ENCODE peak calls at places on chromosome 1, in six cellular contexts. One of them, this sample, is unnamed.
A peak's percentile ranks its signal among the peaks of the same experiment; 100 is the strongest.

GRCh38 chr1:3128431-3129132 is 59.6 kb downstream of the PRDM16 start:
- DNase-seq in transverse colon: no peak
- DNase-seq in astrocyte: no peak
- DNase-seq in hypothalamus: no peak
- DNase-seq in myocyte: no peak
- DNase-seq in DMS153: no peak
- DNase-seq in this sample: no peak

GRCh38 chr1:119968068-119968492 is 71.8 kb upstream of the ADAM30 start:
- DNase-seq in hypothalamus: no peak
- DNase-seq in DMS153: peak; percentile 35
- DNase-seq in transverse colon: peak; percentile 80
- DNase-seq in myocyte: peak; percentile 83
- DNase-seq in astrocyte: no peak
- DNase-seq in this sample: no peak

GRCh38 chr1:167650266-167651160 is 20.5 kb downstream of the RCSD1 start:
- DNase-seq in DMS153: no peak
- DNase-seq in hypothalamus: no peak
- DNase-seq in transverse colon: no peak
- DNase-seq in astrocyte: no peak
- DNase-seq in myocyte: peak; percentile 90
- DNase-seq in this sample: no peak

GRCh38 chr1:174032823-174033222 is 10.7 kb upstream of the RC3H1 start:
- DNase-seq in astrocyte: no peak
- DNase-seq in transverse colon: no peak
- DNase-seq in hypothalamus: no peak
- DNase-seq in DMS153: no peak
- DNase-seq in myocyte: no peak
- DNase-seq in this sample: no peak

GRCh38 chr1:9453375-9454093 is 85.7 kb upstream of the SLC25A33 start:
- DNase-seq in astrocyte: no peak
- DNase-seq in myocyte: no peak
- DNase-seq in transverse colon: no peak
- DNase-seq in hypothalamus: no peak
- DNase-seq in DMS153: no peak
- DNase-seq in this sample: no peak

GRCh38 chr1:3511856-3512255 is 57.4 kb downstream of the ARHGEF16 start:
- DNase-seq in transverse colon: no peak
- DNase-seq in DMS153: no peak
- DNase-seq in myocyte: no peak
- DNase-seq in astrocyte: no peak
- DNase-seq in hypothalamus: no peak
- DNase-seq in this sample: no peak

GRCh38 chr1:85274969-85275453 is 1.4 kb downstream of the BCL10 start:
- DNase-seq in DMS153: peak; percentile 84
- DNase-seq in hypothalamus: no peak
- DNase-seq in astrocyte: peak; percentile 75
- DNase-seq in myocyte: peak; percentile 61
- DNase-seq in transverse colon: no peak
- DNase-seq in this sample: no peak

GRCh38 chr1:246117066-246117791 is 389.9 kb downstream of the SMYD3 start:
- DNase-seq in hypothalamus: no peak
- DNase-seq in myocyte: no peak
- DNase-seq in DMS153: peak; percentile 83
- DNase-seq in transverse colon: peak; percentile 9
- DNase-seq in astrocyte: peak; percentile 35
- DNase-seq in this sample: no peak

GRCh38 chr1:209597496-209597895 is 14.0 kb downstream of the CAMK1G start:
- DNase-seq in astrocyte: no peak
- DNase-seq in transverse colon: no peak
- DNase-seq in hypothalamus: no peak
- DNase-seq in myocyte: no peak
- DNase-seq in DMS153: no peak
- DNase-seq in this sample: no peak

GRCh38 chr1:225427249-225428065 is at the start of gene LBR:
- DNase-seq in hypothalamus: no peak
- DNase-seq in DMS153: no peak
- DNase-seq in astrocyte: peak; percentile 16
- DNase-seq in transverse colon: peak; percentile 41
- DNase-seq in myocyte: peak; percentile 58
- DNase-seq in this sample: peak; percentile 61

GRCh38 chr1:67338642-67339041 is 31.0 kb downstream of the IL12RB2 start:
- DNase-seq in DMS153: no peak
- DNase-seq in astrocyte: no peak
- DNase-seq in transverse colon: no peak
- DNase-seq in hypothalamus: no peak
- DNase-seq in myocyte: no peak
- DNase-seq in this sample: no peak

GRCh38 chr1:53145942-53146708 is 3.7 kb upstream of the SLC1A7 start:
- DNase-seq in astrocyte: peak; percentile 99
- DNase-seq in DMS153: no peak
- DNase-seq in hypothalamus: no peak
- DNase-seq in transverse colon: peak; percentile 49
- DNase-seq in myocyte: peak; percentile 100
- DNase-seq in this sample: no peak

This sample was measured in activated gamma-delta T cell.